ENCODE peak calls at places on chromosome 13, in four cellular contexts. One of them, this sample, is unnamed.

GRCh38 chr13:84366484-84366883 is 484.2 kb upstream of the SLITRK1 start:
- DNase-seq in left ventricle myocardium inferior: no peak
- DNase-seq in breast epithelium: no peak
- DNase-seq in cardiac fibroblast: peak
- DNase-seq in this sample: no peak

GRCh38 chr13:98110749-98111148 is 32.1 kb upstream of the FARP1 start:
- DNase-seq in left ventricle myocardium inferior: no peak
- DNase-seq in breast epithelium: no peak
- DNase-seq in cardiac fibroblast: no peak
- DNase-seq in this sample: no peak

GRCh38 chr13:83780201-83780600 is 102.1 kb downstream of the SLITRK1 start:
- DNase-seq in left ventricle myocardium inferior: no peak
- DNase-seq in breast epithelium: no peak
- DNase-seq in cardiac fibroblast: peak
- DNase-seq in this sample: no peak

GRCh38 chr13:94548382-94549240 is 47.3 kb downstream of the TGDS start:
- DNase-seq in left ventricle myocardium inferior: peak
- DNase-seq in breast epithelium: no peak
- DNase-seq in cardiac fibroblast: peak
- DNase-seq in this sample: no peak

GRCh38 chr13:35764359-35765015 is 288.0 kb upstream of the MAB21L1 start:
- DNase-seq in left ventricle myocardium inferior: no peak
- DNase-seq in breast epithelium: no peak
- DNase-seq in cardiac fibroblast: no peak
- DNase-seq in this sample: no peak

GRCh38 chr13:89372193-89372592 is 1701.0 kb downstream of the SLITRK5 start:
- DNase-seq in left ventricle myocardium inferior: no peak
- DNase-seq in breast epithelium: no peak
- DNase-seq in cardiac fibroblast: no peak
- DNase-seq in this sample: no peak

GRCh38 chr13:99892189-99892588 is 79.4 kb downstream of the ZIC5 start:
- DNase-seq in left ventricle myocardium inferior: no peak
- DNase-seq in breast epithelium: no peak
- DNase-seq in cardiac fibroblast: no peak
- DNase-seq in this sample: no peak

GRCh38 chr13:100875392-100876043 is 200.9 kb upstream of the TMTC4 start:
- DNase-seq in left ventricle myocardium inferior: no peak
- DNase-seq in breast epithelium: no peak
- DNase-seq in cardiac fibroblast: peak
- DNase-seq in this sample: no peak

GRCh38 chr13:19681517-19681916 is 48.1 kb downstream of the MPHOSPH8 start:
- DNase-seq in left ventricle myocardium inferior: no peak
- DNase-seq in breast epithelium: no peak
- DNase-seq in cardiac fibroblast: peak
- DNase-seq in this sample: no peak

GRCh38 chr13:19737844-19738557 is 44.7 kb downstream of the PSPC1 start:
- DNase-seq in left ventricle myocardium inferior: no peak
- DNase-seq in breast epithelium: no peak
- DNase-seq in cardiac fibroblast: no peak
- DNase-seq in this sample: no peak

DNA sequence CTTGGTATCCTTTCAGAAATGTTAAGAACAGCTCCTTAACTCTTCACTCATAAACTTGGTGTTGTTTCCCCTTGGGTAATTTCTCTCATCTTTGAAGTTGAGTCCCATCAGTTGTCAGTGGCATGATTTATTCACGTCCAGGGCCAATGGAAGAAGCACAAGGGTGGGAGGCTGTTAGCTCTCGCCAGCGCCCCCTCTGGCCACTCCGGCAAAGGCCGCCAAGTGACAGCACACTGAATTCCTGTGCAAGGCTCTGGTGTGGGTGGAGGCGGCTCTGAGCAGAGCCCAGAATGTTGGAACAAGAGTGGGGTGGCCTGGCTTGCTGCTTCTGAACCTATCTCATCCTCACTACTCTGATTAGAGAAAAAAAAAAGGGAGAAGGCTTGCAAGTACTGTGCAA is 13.1 kb upstream of the MEDAG start:
- DNase-seq in left ventricle myocardium inferior: no peak
- DNase-seq in breast epithelium: no peak
- DNase-seq in cardiac fibroblast: peak
- DNase-seq in this sample: no peak
- TF ChIP-seq CTCF in left ventricle myocardium inferior: peak
- TF ChIP-seq CTCF in breast epithelium: no peak
- TF ChIP-seq CTCF in cardiac fibroblast: peak
- TF ChIP-seq CTCF in this sample: no peak

GRCh38 chr13:46315491-46316075 is 71.5 kb downstream of the RUBCNL start:
- DNase-seq in left ventricle myocardium inferior: no peak
- DNase-seq in breast epithelium: no peak
- DNase-seq in cardiac fibroblast: no peak
- DNase-seq in this sample: no peak

GRCh38 chr13:46314587-46314986 is 72.5 kb downstream of the RUBCNL start:
- DNase-seq in left ventricle myocardium inferior: no peak
- DNase-seq in breast epithelium: no peak
- DNase-seq in cardiac fibroblast: no peak
- DNase-seq in this sample: no peak

GRCh38 chr13:46313441-46314257 is 73.4 kb downstream of the RUBCNL start:
- DNase-seq in left ventricle myocardium inferior: no peak
- DNase-seq in breast epithelium: no peak
- DNase-seq in cardiac fibroblast: no peak
- DNase-seq in this sample: no peak

GRCh38 chr13:46315036-46315435 is 72.0 kb downstream of the RUBCNL start:
- DNase-seq in left ventricle myocardium inferior: no peak
- DNase-seq in breast epithelium: no peak
- DNase-seq in cardiac fibroblast: no peak
- DNase-seq in this sample: no peak

GRCh38 chr13:46317120-46317519 is 69.9 kb downstream of the RUBCNL start:
- DNase-seq in left ventricle myocardium inferior: no peak
- DNase-seq in breast epithelium: no peak
- DNase-seq in cardiac fibroblast: peak
- DNase-seq in this sample: no peak
- TF ChIP-seq CTCF in left ventricle myocardium inferior: no peak
- TF ChIP-seq CTCF in breast epithelium: no peak
- TF ChIP-seq CTCF in cardiac fibroblast: peak
- TF ChIP-seq CTCF in this sample: no peak

GRCh38 chr13:112186091-112186490 is 119.1 kb downstream of the SOX1 start:
- DNase-seq in left ventricle myocardium inferior: no peak
- DNase-seq in breast epithelium: no peak
- DNase-seq in cardiac fibroblast: no peak
- DNase-seq in this sample: no peak

GRCh38 chr13:112184851-112185371 is 118.0 kb downstream of the SOX1 start:
- DNase-seq in left ventricle myocardium inferior: no peak
- DNase-seq in breast epithelium: no peak
- DNase-seq in cardiac fibroblast: no peak
- DNase-seq in this sample: no peak

GRCh38 chr13:112188298-112188610 is 121.3 kb downstream of the SOX1 start:
- DNase-seq in left ventricle myocardium inferior: no peak
- DNase-seq in breast epithelium: no peak
- DNase-seq in cardiac fibroblast: no peak
- DNase-seq in this sample: no peak

GRCh38 chr13:112185466-112185865 is 118.5 kb downstream of the SOX1 start:
- DNase-seq in left ventricle myocardium inferior: no peak
- DNase-seq in breast epithelium: no peak
- DNase-seq in cardiac fibroblast: no peak
- DNase-seq in this sample: no peak

GRCh38 chr13:112187527-112188297 is 120.8 kb downstream of the SOX1 start:
- DNase-seq in left ventricle myocardium inferior: no peak
- DNase-seq in breast epithelium: no peak
- DNase-seq in cardiac fibroblast: no peak
- DNase-seq in this sample: no peak
- TF ChIP-seq CTCF in left ventricle myocardium inferior: no peak
- TF ChIP-seq CTCF in breast epithelium: no peak
- TF ChIP-seq CTCF in cardiac fibroblast: no peak
- TF ChIP-seq CTCF in this sample: no peak

DNA sequence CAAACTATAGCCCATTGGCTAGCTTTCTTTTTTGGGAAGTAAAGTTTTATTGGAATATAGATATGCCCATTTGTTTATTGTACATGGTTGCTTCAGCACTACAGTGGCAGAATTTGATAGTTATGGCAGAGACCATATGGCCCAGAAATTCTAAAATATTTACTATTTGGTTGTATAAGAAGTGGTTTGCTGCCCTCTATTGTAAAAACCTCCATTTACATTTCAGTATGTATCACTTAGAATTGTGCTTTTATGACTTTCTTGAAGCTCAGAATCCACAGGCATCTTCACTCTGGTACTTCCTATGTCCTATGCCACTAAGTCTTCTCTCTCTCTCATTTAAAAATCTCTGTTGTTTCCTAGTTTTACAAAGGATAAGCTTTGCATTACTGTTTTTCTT is 37.7 kb downstream of the DLEU7 start:
- DNase-seq in left ventricle myocardium inferior: no peak
- DNase-seq in breast epithelium: no peak
- DNase-seq in cardiac fibroblast: peak
- DNase-seq in this sample: no peak
- TF ChIP-seq CTCF in left ventricle myocardium inferior: peak
- TF ChIP-seq CTCF in breast epithelium: no peak
- TF ChIP-seq CTCF in cardiac fibroblast: peak
- TF ChIP-seq CTCF in this sample: no peak